ENCODE peak calls at places on chromosomes 6 and 20, in seven cellular contexts. One of them, this sample, is unnamed.

GRCh38 chr6:106757267-106757666 is 127.9 kb downstream of the QRSL1 start:
- DNase-seq in T-helper 2 cell: no peak
- DNase-seq in stimulated activated CD8-positive, alpha-beta memory T cell treated with anti-CD3 and anti-CD28 coated beads, Interleukin-2, amount 100 ng/mL, for 1 hour: no peak
- DNase-seq in mesenteric fat pad: no peak
- DNase-seq in vagina: no peak
- DNase-seq in COR-L47: peak; percentile 51
- DNase-seq in putamen: no peak
- DNase-seq in this sample: no peak

GRCh38 chr6:43772571-43773049 is 2.6 kb downstream of the VEGFA start:
- DNase-seq in T-helper 2 cell: no peak
- DNase-seq in stimulated activated CD8-positive, alpha-beta memory T cell treated with anti-CD3 and anti-CD28 coated beads, Interleukin-2, amount 100 ng/mL, for 1 hour: no peak
- DNase-seq in mesenteric fat pad: no peak
- DNase-seq in vagina: no peak
- DNase-seq in COR-L47: no peak
- DNase-seq in putamen: peak; percentile 22
- DNase-seq in this sample: no peak

GRCh38 chr6:26251354-26252081 is 113.5 kb upstream of the BTN3A2 start:
- DNase-seq in T-helper 2 cell: peak; percentile 65
- DNase-seq in stimulated activated CD8-positive, alpha-beta memory T cell treated with anti-CD3 and anti-CD28 coated beads, Interleukin-2, amount 100 ng/mL, for 1 hour: no peak
- DNase-seq in mesenteric fat pad: no peak
- DNase-seq in vagina: no peak
- DNase-seq in COR-L47: peak; percentile 89
- DNase-seq in putamen: no peak
- DNase-seq in this sample: no peak

GRCh38 chr20:16914277-16914676 is 166.1 kb downstream of the OTOR start:
- DNase-seq in T-helper 2 cell: no peak
- DNase-seq in stimulated activated CD8-positive, alpha-beta memory T cell treated with anti-CD3 and anti-CD28 coated beads, Interleukin-2, amount 100 ng/mL, for 1 hour: no peak
- DNase-seq in mesenteric fat pad: no peak
- DNase-seq in vagina: no peak
- DNase-seq in COR-L47: no peak
- DNase-seq in putamen: no peak
- DNase-seq in this sample: no peak

GRCh38 chr6:16498237-16498636 is 259.9 kb downstream of the GMPR start:
- DNase-seq in T-helper 2 cell: no peak
- DNase-seq in stimulated activated CD8-positive, alpha-beta memory T cell treated with anti-CD3 and anti-CD28 coated beads, Interleukin-2, amount 100 ng/mL, for 1 hour: no peak
- DNase-seq in mesenteric fat pad: no peak
- DNase-seq in vagina: no peak
- DNase-seq in COR-L47: no peak
- DNase-seq in putamen: no peak
- DNase-seq in this sample: peak; percentile 45

GRCh38 chr20:47713941-47714450 is 71.3 kb downstream of the SULF2 start:
- DNase-seq in T-helper 2 cell: no peak
- DNase-seq in stimulated activated CD8-positive, alpha-beta memory T cell treated with anti-CD3 and anti-CD28 coated beads, Interleukin-2, amount 100 ng/mL, for 1 hour: no peak
- DNase-seq in mesenteric fat pad: no peak
- DNase-seq in vagina: no peak
- DNase-seq in COR-L47: no peak
- DNase-seq in putamen: no peak
- DNase-seq in this sample: no peak

GRCh38 chr20:58891686-58892125 is 39.2 kb downstream of the GNAS start:
- DNase-seq in T-helper 2 cell: peak; percentile 20
- DNase-seq in stimulated activated CD8-positive, alpha-beta memory T cell treated with anti-CD3 and anti-CD28 coated beads, Interleukin-2, amount 100 ng/mL, for 1 hour: no peak
- DNase-seq in mesenteric fat pad: no peak
- DNase-seq in vagina: peak; percentile 42
- DNase-seq in COR-L47: no peak
- DNase-seq in putamen: no peak
- DNase-seq in this sample: no peak

GRCh38 chr20:25699914-25700313 is 3.3 kb upstream of the ZNF337 start:
- DNase-seq in T-helper 2 cell: no peak
- DNase-seq in stimulated activated CD8-positive, alpha-beta memory T cell treated with anti-CD3 and anti-CD28 coated beads, Interleukin-2, amount 100 ng/mL, for 1 hour: no peak
- DNase-seq in mesenteric fat pad: no peak
- DNase-seq in vagina: no peak
- DNase-seq in COR-L47: no peak
- DNase-seq in putamen: no peak
- DNase-seq in this sample: no peak

GRCh38 chr20:38109025-38109541 is 56.0 kb downstream of the TGM2 start:
- DNase-seq in T-helper 2 cell: no peak
- DNase-seq in stimulated activated CD8-positive, alpha-beta memory T cell treated with anti-CD3 and anti-CD28 coated beads, Interleukin-2, amount 100 ng/mL, for 1 hour: no peak
- DNase-seq in mesenteric fat pad: no peak
- DNase-seq in vagina: peak; percentile 98
- DNase-seq in COR-L47: no peak
- DNase-seq in putamen: no peak
- DNase-seq in this sample: no peak

GRCh38 chr20:25046181-25046641 is 11.7 kb downstream of the ACSS1 start:
- DNase-seq in T-helper 2 cell: no peak
- DNase-seq in stimulated activated CD8-positive, alpha-beta memory T cell treated with anti-CD3 and anti-CD28 coated beads, Interleukin-2, amount 100 ng/mL, for 1 hour: no peak
- DNase-seq in mesenteric fat pad: no peak
- DNase-seq in vagina: no peak
- DNase-seq in COR-L47: no peak
- DNase-seq in putamen: no peak
- DNase-seq in this sample: no peak

GRCh38 chr6:119348308-119349040 is 1.1 kb downstream of the MAN1A1 start:
- DNase-seq in T-helper 2 cell: peak; percentile 41
- DNase-seq in stimulated activated CD8-positive, alpha-beta memory T cell treated with anti-CD3 and anti-CD28 coated beads, Interleukin-2, amount 100 ng/mL, for 1 hour: peak; percentile 16
- DNase-seq in mesenteric fat pad: no peak
- DNase-seq in vagina: no peak
- DNase-seq in COR-L47: no peak
- DNase-seq in putamen: no peak
- DNase-seq in this sample: no peak

GRCh38 chr6:116059713-116060571 is 749 bp downstream of the FRK start:
- DNase-seq in T-helper 2 cell: no peak
- DNase-seq in stimulated activated CD8-positive, alpha-beta memory T cell treated with anti-CD3 and anti-CD28 coated beads, Interleukin-2, amount 100 ng/mL, for 1 hour: no peak
- DNase-seq in mesenteric fat pad: no peak
- DNase-seq in vagina: no peak
- DNase-seq in COR-L47: no peak
- DNase-seq in putamen: no peak
- DNase-seq in this sample: no peak

GRCh38 chr20:4112490-4113420 is 97.4 kb upstream of the RNF24 start:
- DNase-seq in T-helper 2 cell: no peak
- DNase-seq in stimulated activated CD8-positive, alpha-beta memory T cell treated with anti-CD3 and anti-CD28 coated beads, Interleukin-2, amount 100 ng/mL, for 1 hour: no peak
- DNase-seq in mesenteric fat pad: peak; percentile 55
- DNase-seq in vagina: no peak
- DNase-seq in COR-L47: no peak
- DNase-seq in putamen: no peak
- DNase-seq in this sample: no peak

GRCh38 chr6:162459985-162460384 is 267.6 kb downstream of the PRKN start:
- DNase-seq in T-helper 2 cell: no peak
- DNase-seq in stimulated activated CD8-positive, alpha-beta memory T cell treated with anti-CD3 and anti-CD28 coated beads, Interleukin-2, amount 100 ng/mL, for 1 hour: no peak
- DNase-seq in mesenteric fat pad: no peak
- DNase-seq in vagina: no peak
- DNase-seq in COR-L47: no peak
- DNase-seq in putamen: no peak
- DNase-seq in this sample: no peak